ENCODE peak calls at places on chromosomes 1 and 21, in ten cellular contexts. One of them, this sample, is unnamed.

GRCh38 chr1:232508161-232508661 is 121.7 kb downstream of the SIPA1L2 start:
- DNase-seq in ELF-1: no peak
- DNase-seq in HTR-8/SVneo: no peak
- DNase-seq in GDM1: no peak
- DNase-seq in activated CD4-positive, alpha-beta T cell treated with anti-CD3 and anti-CD28 coated beads for 24 hours: no peak
- DNase-seq in CD4-positive, alpha-beta T cell: no peak
- DNase-seq in testis: no peak
- DNase-seq in activated CD8-positive, alpha-beta T cell treated with anti-CD3 and anti-CD28 coated beads, Interleukin-2, amount 10 ng/mL, durations not matched to agents 7 days and 5 days: no peak
- DNase-seq in NCI-H82: peak; percentile 10
- DNase-seq in iPS-NIHi11: no peak
- DNase-seq in this sample: no peak

GRCh38 chr1:84297546-84298244 is 3.8 kb upstream of the SAMD13 start:
- DNase-seq in NCI-H82: no peak
- DNase-seq in ELF-1: no peak
- DNase-seq in iPS-NIHi11: no peak
- DNase-seq in activated CD8-positive, alpha-beta T cell treated with anti-CD3 and anti-CD28 coated beads, Interleukin-2, amount 10 ng/mL, durations not matched to agents 7 days and 5 days: no peak
- DNase-seq in testis: no peak
- DNase-seq in CD4-positive, alpha-beta T cell: no peak
- DNase-seq in activated CD4-positive, alpha-beta T cell treated with anti-CD3 and anti-CD28 coated beads for 24 hours: no peak
- DNase-seq in GDM1: no peak
- DNase-seq in HTR-8/SVneo: no peak
- DNase-seq in this sample: no peak

GRCh38 chr1:7050751-7051665 is 265.8 kb downstream of the CAMTA1 start:
- DNase-seq in activated CD8-positive, alpha-beta T cell treated with anti-CD3 and anti-CD28 coated beads, Interleukin-2, amount 10 ng/mL, durations not matched to agents 7 days and 5 days: no peak
- DNase-seq in CD4-positive, alpha-beta T cell: no peak
- DNase-seq in activated CD4-positive, alpha-beta T cell treated with anti-CD3 and anti-CD28 coated beads for 24 hours: no peak
- DNase-seq in ELF-1: no peak
- DNase-seq in testis: peak; percentile 66
- DNase-seq in GDM1: no peak
- DNase-seq in NCI-H82: peak; percentile 17
- DNase-seq in HTR-8/SVneo: no peak
- DNase-seq in iPS-NIHi11: no peak
- DNase-seq in this sample: no peak

GRCh38 chr1:115665319-115665718 is 23.5 kb downstream of the VANGL1 start:
- DNase-seq in activated CD4-positive, alpha-beta T cell treated with anti-CD3 and anti-CD28 coated beads for 24 hours: no peak
- DNase-seq in NCI-H82: peak; percentile 72
- DNase-seq in CD4-positive, alpha-beta T cell: no peak
- DNase-seq in GDM1: no peak
- DNase-seq in HTR-8/SVneo: no peak
- DNase-seq in testis: no peak
- DNase-seq in ELF-1: no peak
- DNase-seq in iPS-NIHi11: no peak
- DNase-seq in activated CD8-positive, alpha-beta T cell treated with anti-CD3 and anti-CD28 coated beads, Interleukin-2, amount 10 ng/mL, durations not matched to agents 7 days and 5 days: no peak
- DNase-seq in this sample: no peak

GRCh38 chr1:221839794-221840395 is 98.0 kb upstream of the DUSP10 start:
- DNase-seq in GDM1: no peak
- DNase-seq in activated CD8-positive, alpha-beta T cell treated with anti-CD3 and anti-CD28 coated beads, Interleukin-2, amount 10 ng/mL, durations not matched to agents 7 days and 5 days: peak; percentile 63
- DNase-seq in ELF-1: no peak
- DNase-seq in iPS-NIHi11: no peak
- DNase-seq in testis: peak; percentile 23
- DNase-seq in HTR-8/SVneo: peak; percentile 69
- DNase-seq in activated CD4-positive, alpha-beta T cell treated with anti-CD3 and anti-CD28 coated beads for 24 hours: peak; percentile 55
- DNase-seq in CD4-positive, alpha-beta T cell: peak; percentile 37
- DNase-seq in NCI-H82: no peak
- DNase-seq in this sample: peak; percentile 83

GRCh38 chr1:207279683-207280082 is 41.8 kb upstream of the CD55 start:
- DNase-seq in NCI-H82: no peak
- DNase-seq in iPS-NIHi11: no peak
- DNase-seq in testis: no peak
- DNase-seq in CD4-positive, alpha-beta T cell: no peak
- DNase-seq in GDM1: no peak
- DNase-seq in ELF-1: no peak
- DNase-seq in activated CD4-positive, alpha-beta T cell treated with anti-CD3 and anti-CD28 coated beads for 24 hours: no peak
- DNase-seq in activated CD8-positive, alpha-beta T cell treated with anti-CD3 and anti-CD28 coated beads, Interleukin-2, amount 10 ng/mL, durations not matched to agents 7 days and 5 days: no peak
- DNase-seq in HTR-8/SVneo: no peak
- DNase-seq in this sample: no peak

GRCh38 chr1:206715552-206716518 is 31.1 kb downstream of the MAPKAPK2 start:
- DNase-seq in GDM1: no peak
- DNase-seq in ELF-1: no peak
- DNase-seq in HTR-8/SVneo: no peak
- DNase-seq in testis: no peak
- DNase-seq in activated CD8-positive, alpha-beta T cell treated with anti-CD3 and anti-CD28 coated beads, Interleukin-2, amount 10 ng/mL, durations not matched to agents 7 days and 5 days: no peak
- DNase-seq in CD4-positive, alpha-beta T cell: no peak
- DNase-seq in iPS-NIHi11: no peak
- DNase-seq in NCI-H82: no peak
- DNase-seq in activated CD4-positive, alpha-beta T cell treated with anti-CD3 and anti-CD28 coated beads for 24 hours: no peak
- DNase-seq in this sample: no peak

GRCh38 chr1:59136541-59137335 is 160.2 kb upstream of the FGGY start:
- DNase-seq in GDM1: no peak
- DNase-seq in activated CD4-positive, alpha-beta T cell treated with anti-CD3 and anti-CD28 coated beads for 24 hours: no peak
- DNase-seq in activated CD8-positive, alpha-beta T cell treated with anti-CD3 and anti-CD28 coated beads, Interleukin-2, amount 10 ng/mL, durations not matched to agents 7 days and 5 days: no peak
- DNase-seq in testis: no peak
- DNase-seq in ELF-1: no peak
- DNase-seq in iPS-NIHi11: no peak
- DNase-seq in CD4-positive, alpha-beta T cell: no peak
- DNase-seq in HTR-8/SVneo: no peak
- DNase-seq in NCI-H82: no peak
- DNase-seq in this sample: no peak

GRCh38 chr1:77143529-77144121 is 75.6 kb downstream of the PIGK start:
- DNase-seq in activated CD8-positive, alpha-beta T cell treated with anti-CD3 and anti-CD28 coated beads, Interleukin-2, amount 10 ng/mL, durations not matched to agents 7 days and 5 days: no peak
- DNase-seq in NCI-H82: peak; percentile 51
- DNase-seq in activated CD4-positive, alpha-beta T cell treated with anti-CD3 and anti-CD28 coated beads for 24 hours: no peak
- DNase-seq in GDM1: no peak
- DNase-seq in iPS-NIHi11: no peak
- DNase-seq in testis: no peak
- DNase-seq in HTR-8/SVneo: peak; percentile 3
- DNase-seq in ELF-1: no peak
- DNase-seq in CD4-positive, alpha-beta T cell: no peak
- DNase-seq in this sample: no peak

GRCh38 chr1:205247130-205247921 is 19.6 kb downstream of the TMCC2 start:
- DNase-seq in activated CD4-positive, alpha-beta T cell treated with anti-CD3 and anti-CD28 coated beads for 24 hours: no peak
- DNase-seq in activated CD8-positive, alpha-beta T cell treated with anti-CD3 and anti-CD28 coated beads, Interleukin-2, amount 10 ng/mL, durations not matched to agents 7 days and 5 days: no peak
- DNase-seq in NCI-H82: peak; percentile 79
- DNase-seq in HTR-8/SVneo: no peak
- DNase-seq in iPS-NIHi11: no peak
- DNase-seq in CD4-positive, alpha-beta T cell: no peak
- DNase-seq in testis: peak; percentile 80
- DNase-seq in ELF-1: no peak
- DNase-seq in GDM1: no peak
- DNase-seq in this sample: no peak

GRCh38 chr21:33828083-33828482 is 87.5 kb downstream of the ATP5PO start:
- DNase-seq in activated CD8-positive, alpha-beta T cell treated with anti-CD3 and anti-CD28 coated beads, Interleukin-2, amount 10 ng/mL, durations not matched to agents 7 days and 5 days: no peak
- DNase-seq in HTR-8/SVneo: no peak
- DNase-seq in NCI-H82: no peak
- DNase-seq in CD4-positive, alpha-beta T cell: no peak
- DNase-seq in activated CD4-positive, alpha-beta T cell treated with anti-CD3 and anti-CD28 coated beads for 24 hours: no peak
- DNase-seq in GDM1: no peak
- DNase-seq in ELF-1: no peak
- DNase-seq in iPS-NIHi11: no peak
- DNase-seq in testis: no peak
- DNase-seq in this sample: no peak

GRCh38 chr1:2466834-2467554 is 9.1 kb upstream of the PLCH2 start:
- DNase-seq in CD4-positive, alpha-beta T cell: peak; percentile 11
- DNase-seq in GDM1: no peak
- DNase-seq in activated CD4-positive, alpha-beta T cell treated with anti-CD3 and anti-CD28 coated beads for 24 hours: no peak
- DNase-seq in activated CD8-positive, alpha-beta T cell treated with anti-CD3 and anti-CD28 coated beads, Interleukin-2, amount 10 ng/mL, durations not matched to agents 7 days and 5 days: peak; percentile 29
- DNase-seq in NCI-H82: peak; percentile 80
- DNase-seq in HTR-8/SVneo: no peak
- DNase-seq in iPS-NIHi11: peak; percentile 93
- DNase-seq in ELF-1: peak; percentile 45
- DNase-seq in testis: no peak
- DNase-seq in this sample: no peak

GRCh38 chr1:235648954-235649721 is 446 bp downstream of the GNG4 start:
- DNase-seq in NCI-H82: peak; percentile 65
- DNase-seq in iPS-NIHi11: peak; percentile 79
- DNase-seq in GDM1: no peak
- DNase-seq in activated CD8-positive, alpha-beta T cell treated with anti-CD3 and anti-CD28 coated beads, Interleukin-2, amount 10 ng/mL, durations not matched to agents 7 days and 5 days: peak; percentile 76
- DNase-seq in HTR-8/SVneo: peak; percentile 69
- DNase-seq in CD4-positive, alpha-beta T cell: peak; percentile 41
- DNase-seq in testis: peak; percentile 59
- DNase-seq in ELF-1: peak; percentile 73
- DNase-seq in activated CD4-positive, alpha-beta T cell treated with anti-CD3 and anti-CD28 coated beads for 24 hours: peak; percentile 29
- DNase-seq in this sample: no peak

GRCh38 chr1:17565551-17565971 is 26.1 kb downstream of the ARHGEF10L start:
- DNase-seq in CD4-positive, alpha-beta T cell: no peak
- DNase-seq in GDM1: no peak
- DNase-seq in ELF-1: no peak
- DNase-seq in iPS-NIHi11: no peak
- DNase-seq in activated CD8-positive, alpha-beta T cell treated with anti-CD3 and anti-CD28 coated beads, Interleukin-2, amount 10 ng/mL, durations not matched to agents 7 days and 5 days: no peak
- DNase-seq in activated CD4-positive, alpha-beta T cell treated with anti-CD3 and anti-CD28 coated beads for 24 hours: no peak
- DNase-seq in NCI-H82: peak; percentile 55
- DNase-seq in testis: no peak
- DNase-seq in HTR-8/SVneo: no peak
- DNase-seq in this sample: no peak

This sample was measured in kidney epithelial cell.